ENCODE peak calls at places on chromosomes 6 and 20, in ten cellular contexts. Q, B, K, A, G, U, M, L, Z and C are unnamed samples.

GRCh38 chr6:98833101-98834059 is 994 bp upstream of the POU3F2 start:
- DNase-seq in Q (no peak), B (peak), K (peak), A (peak), G (peak), U (no peak), M (peak), L (no peak), Z (peak), C (no peak)

GRCh38 chr6:16128759-16129622 is at the start of gene MYLIP:
- DNase-seq in Q (peak), B (peak), K (peak), A (peak), G (peak), U (peak), M (peak), L (peak), Z (peak), C (peak)

GRCh38 chr20:58864346-58864745 is 11.8 kb downstream of the GNAS start:
- DNase-seq in Q (no peak), B (no peak), K (no peak), A (peak), G (no peak), U (no peak), M (no peak), L (no peak), Z (no peak), C (no peak)

GRCh38 chr6:138601128-138601527 is 101.8 kb upstream of the NHSL1 start:
- DNase-seq in Q (no peak), B (no peak), K (no peak), A (no peak), G (peak), U (no peak), M (no peak), L (no peak), Z (no peak), C (no peak)

GRCh38 chr6:135212935-135213334 is 31.8 kb downstream of the MYB start:
- DNase-seq in Q (no peak), B (no peak), K (no peak), A (peak), G (peak), U (no peak), M (no peak), L (no peak), Z (no peak), C (no peak)

GRCh38 chr20:5353624-5354496 is 37.1 kb upstream of the PROKR2 start:
- DNase-seq in Q (no peak), B (no peak), K (no peak), A (peak), G (peak), U (no peak), M (no peak), L (no peak), Z (no peak), C (no peak)

GRCh38 chr20:57662313-57663240 is 42.4 kb upstream of the ZBP1 start:
- DNase-seq in Q (peak), B (no peak), K (peak), A (no peak), G (no peak), U (peak), M (peak), L (no peak), Z (peak), C (no peak)

GRCh38 chr6:113755449-113756289 is 101.5 kb upstream of the MARCKS start:
- DNase-seq in Q (no peak), B (no peak), K (no peak), A (no peak), G (no peak), U (peak), M (no peak), L (no peak), Z (no peak), C (no peak)

DNA sequence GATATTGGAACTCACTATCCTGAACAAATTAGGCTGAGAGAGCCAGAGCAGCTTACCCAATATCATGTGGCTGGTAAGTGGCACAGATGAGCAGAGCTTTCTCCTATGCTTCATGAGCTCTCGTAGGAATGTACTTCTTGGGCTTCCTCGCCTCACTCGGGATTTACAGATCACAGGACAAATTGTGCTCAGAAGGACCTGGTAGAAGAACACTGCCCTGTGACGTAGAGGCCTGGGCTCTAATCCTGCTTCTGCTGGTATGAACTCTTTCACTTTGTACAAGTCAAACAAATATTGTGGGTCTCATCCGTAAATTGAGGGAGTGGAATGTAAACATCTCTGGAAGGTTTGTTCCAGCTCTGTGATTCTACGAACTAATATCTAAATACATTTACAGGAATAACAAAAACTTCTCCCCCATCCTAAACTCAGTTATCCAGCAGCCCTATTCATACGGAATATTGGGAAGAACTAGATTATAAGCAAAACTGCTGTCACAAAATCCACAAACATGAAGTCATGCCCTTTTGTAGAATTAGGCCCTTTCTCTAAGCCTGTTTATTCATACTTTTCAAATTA is 187.6 kb downstream of the CLIC5 start:
- DNase-seq in Q (no peak), B (no peak), K (no peak), A (no peak), G (peak), U (peak), M (no peak), L (peak), Z (no peak), C (no peak)
- H3K27ac ChIP-seq in Q (no peak), B (no peak), K (no peak), A (no peak), G (peak), U (peak), M (no peak), L (no peak), Z (no peak), C (no peak)

GRCh38 chr6:144317736-144318135 is 32.6 kb downstream of the UTRN start:
- DNase-seq in Q (no peak), B (no peak), K (no peak), A (no peak), G (peak), U (no peak), M (no peak), L (no peak), Z (no peak), C (no peak)
- H3K27ac ChIP-seq in Q (peak), B (no peak), K (no peak), A (no peak), G (no peak), U (no peak), M (no peak), L (no peak), Z (no peak), C (no peak)

GRCh38 chr20:39698706-39699211 is 736.6 kb downstream of the DHX35 start:
- DNase-seq in Q (no peak), B (no peak), K (no peak), A (no peak), G (no peak), U (no peak), M (no peak), L (no peak), Z (no peak), C (no peak)

GRCh38 chr20:39700527-39700926 is 738.4 kb downstream of the DHX35 start:
- DNase-seq in Q (no peak), B (no peak), K (no peak), A (no peak), G (no peak), U (no peak), M (no peak), L (no peak), Z (no peak), C (no peak)

GRCh38 chr20:39702716-39703349 is 740.7 kb downstream of the DHX35 start:
- DNase-seq in Q (no peak), B (no peak), K (no peak), A (no peak), G (no peak), U (no peak), M (no peak), L (no peak), Z (no peak), C (no peak)

GRCh38 chr20:39699331-39699730 is 737.2 kb downstream of the DHX35 start:
- DNase-seq in Q (no peak), B (no peak), K (no peak), A (no peak), G (no peak), U (no peak), M (no peak), L (no peak), Z (no peak), C (no peak)
- H3K27ac ChIP-seq in Q (no peak), B (no peak), K (no peak), A (no peak), G (no peak), U (no peak), M (no peak), L (no peak), Z (no peak), C (no peak)

GRCh38 chr6:149318581-149319286 is 1.2 kb downstream of the TAB2 start:
- DNase-seq in Q (no peak), B (peak), K (no peak), A (peak), G (no peak), U (peak), M (no peak), L (no peak), Z (no peak), C (no peak)

GRCh38 chr6:149323353-149323752 is 5.8 kb downstream of the TAB2 start:
- DNase-seq in Q (no peak), B (no peak), K (no peak), A (no peak), G (no peak), U (no peak), M (no peak), L (no peak), Z (no peak), C (no peak)

GRCh38 chr6:149319413-149319812 is 1.9 kb downstream of the TAB2 start:
- DNase-seq in Q (no peak), B (no peak), K (no peak), A (no peak), G (no peak), U (no peak), M (no peak), L (no peak), Z (no peak), C (no peak)

GRCh38 chr6:149317656-149318571 is at the start of gene TAB2:
- DNase-seq in Q (peak), B (peak), K (peak), A (no peak), G (no peak), U (peak), M (peak), L (no peak), Z (peak), C (peak)

GRCh38 chr6:149320745-149321240 is 3.3 kb downstream of the TAB2 start:
- DNase-seq in Q (no peak), B (no peak), K (no peak), A (peak), G (no peak), U (no peak), M (no peak), L (no peak), Z (no peak), C (no peak)
- H3K27ac ChIP-seq in Q (no peak), B (peak), K (no peak), A (no peak), G (no peak), U (peak), M (no peak), L (no peak), Z (no peak), C (no peak)

GRCh38 chr20:48697845-48698491 is 129.8 kb downstream of the PREX1 start:
- DNase-seq in Q (peak), B (peak), K (peak), A (peak), G (peak), U (peak), M (peak), L (peak), Z (peak), C (no peak)
- H3K27ac ChIP-seq in Q (peak), B (peak), K (peak), A (no peak), G (no peak), U (no peak), M (peak), L (no peak), Z (peak), C (peak)

DNA sequence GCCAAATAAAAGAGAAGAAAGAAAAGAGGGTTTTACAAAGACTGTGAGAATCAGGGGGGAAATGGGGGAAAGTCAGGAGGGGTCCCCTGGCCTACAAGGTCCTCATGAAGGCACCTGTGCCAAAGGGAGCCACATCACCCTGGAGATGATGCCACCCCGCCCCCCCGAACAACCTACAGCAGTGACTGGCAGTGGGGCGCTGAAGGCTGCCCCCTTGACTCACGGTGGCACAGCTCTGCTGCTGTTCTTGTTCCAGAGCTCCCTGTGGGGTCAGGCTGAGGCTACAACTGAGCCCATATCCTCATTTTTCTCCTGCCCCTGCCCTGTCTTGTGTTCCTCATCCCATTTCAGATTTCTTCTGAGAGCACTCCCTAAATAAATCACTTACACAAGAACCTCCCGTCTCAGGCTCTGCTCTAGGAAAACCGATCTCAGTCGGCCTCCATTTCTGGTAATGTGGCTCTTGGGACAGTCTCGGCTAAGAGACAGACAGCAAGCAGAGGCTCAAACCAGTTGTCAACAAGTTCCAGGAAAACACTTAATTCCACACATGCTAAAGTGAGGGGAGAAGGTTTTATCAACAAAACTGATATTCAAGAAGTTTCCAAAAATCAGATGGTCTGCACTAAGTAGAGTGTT is 105.7 kb downstream of the SNAP25 start:
- DNase-seq in Q (no peak), B (no peak), K (no peak), A (no peak), G (no peak), U (no peak), M (no peak), L (no peak), Z (no peak), C (no peak)
- H3K27ac ChIP-seq in Q (no peak), B (no peak), K (no peak), A (no peak), G (no peak), U (no peak), M (no peak), L (no peak), Z (no peak), C (no peak)

GRCh38 chr6:89803271-89803670 is 16.3 kb downstream of the MDN1 start:
- DNase-seq in Q (no peak), B (no peak), K (no peak), A (no peak), G (no peak), U (no peak), M (no peak), L (no peak), Z (no peak), C (no peak)

DNA sequence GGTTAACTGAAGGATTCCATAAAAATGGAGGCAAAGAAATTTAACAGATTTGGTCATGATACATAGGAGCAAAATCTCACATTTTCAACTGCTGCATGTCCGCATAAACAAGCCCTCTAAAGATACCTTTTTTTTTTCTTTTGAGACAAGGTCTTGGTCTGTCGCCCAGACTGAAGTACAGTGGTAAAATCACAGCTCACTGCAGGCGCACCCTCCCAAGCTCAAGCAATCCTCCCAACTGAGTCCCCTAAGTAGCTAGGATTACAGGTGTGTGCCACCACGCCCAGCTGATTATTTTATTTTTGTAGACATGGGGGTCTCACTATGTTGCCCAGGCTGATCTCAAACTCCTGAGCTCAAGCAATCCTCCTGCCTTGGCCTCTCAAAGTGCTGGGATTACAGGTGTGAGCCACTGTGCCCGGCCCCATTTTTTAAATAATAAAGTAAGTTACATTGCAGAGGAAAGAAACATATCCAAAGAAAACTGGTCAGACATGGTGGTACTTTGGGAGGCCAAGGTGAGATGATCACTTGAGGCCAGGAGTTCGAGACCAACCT is 13.7 kb downstream of the MDN1 start:
- DNase-seq in Q (no peak), B (no peak), K (no peak), A (no peak), G (no peak), U (no peak), M (no peak), L (no peak), Z (no peak), C (no peak)
- H3K27ac ChIP-seq in Q (no peak), B (no peak), K (no peak), A (no peak), G (no peak), U (no peak), M (no peak), L (no peak), Z (no peak), C (no peak)

GRCh38 chr20:16189371-16189770 is 383.9 kb downstream of the KIF16B start:
- DNase-seq in Q (no peak), B (peak), K (no peak), A (no peak), G (no peak), U (no peak), M (no peak), L (no peak), Z (no peak), C (no peak)

GRCh38 chr20:16194961-16195360 is 378.3 kb downstream of the KIF16B start:
- DNase-seq in Q (no peak), B (no peak), K (no peak), A (no peak), G (no peak), U (no peak), M (no peak), L (no peak), Z (no peak), C (no peak)

GRCh38 chr20:16187956-16188616 is 385.2 kb downstream of the KIF16B start:
- DNase-seq in Q (no peak), B (no peak), K (no peak), A (no peak), G (no peak), U (no peak), M (no peak), L (no peak), Z (no peak), C (no peak)

DNA sequence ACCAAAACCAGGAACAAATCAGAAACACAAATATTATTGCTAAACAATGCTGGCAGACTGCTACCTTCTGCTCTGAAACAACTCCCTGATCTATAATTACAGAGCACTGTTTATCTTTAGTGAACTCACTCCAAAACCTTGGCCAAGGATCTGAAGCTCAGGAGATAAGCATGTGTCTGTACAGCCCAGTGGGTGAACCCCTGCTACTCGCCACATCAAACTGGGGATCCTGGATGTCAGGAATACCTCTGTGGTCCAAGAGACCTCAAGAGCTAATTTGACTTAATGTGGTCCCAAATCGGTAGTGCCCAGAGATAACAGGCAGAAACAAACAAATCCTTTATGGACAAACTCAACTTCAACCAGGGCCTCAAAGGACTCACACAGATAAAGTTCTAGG is 381.8 kb downstream of the KIF16B start:
- DNase-seq in Q (no peak), B (no peak), K (no peak), A (no peak), G (no peak), U (no peak), M (no peak), L (no peak), Z (no peak), C (no peak)
- H3K27ac ChIP-seq in Q (no peak), B (no peak), K (no peak), A (no peak), G (no peak), U (no peak), M (no peak), L (no peak), Z (no peak), C (no peak)